ENCODE peak calls at places on chromosomes 7 and 10, in five cellular contexts. X is AG09309, H is colonic mucosa, J is cardiac fibroblast, A is IMR-90. E is an unnamed sample.

GRCh38 chr7:619356-619840 is 99.8 kb upstream of the PDGFA start:
- DNase-seq in X (no peak), A (no peak), J (no peak), H (no peak), E (no peak)

GRCh38 chr7:44056681-44057080 is 8.7 kb downstream of the PGAM2 start:
- DNase-seq in A (no peak), J (no peak), H (no peak), X (no peak), E (no peak)

GRCh38 chr10:99708428-99709010 is 23.4 kb downstream of the COX15 start:
- DNase-seq in H (no peak), A (peak), X (peak), J (no peak), E (peak)

GRCh38 chr7:78769551-78770101 is 683.8 kb downstream of the MAGI2 start:
- DNase-seq in X (no peak), H (no peak), J (no peak), A (no peak), E (no peak)

GRCh38 chr10:22505923-22506685 is 160.8 kb downstream of the SPAG6 start:
- DNase-seq in A (no peak), X (peak), H (peak), J (peak), E (no peak)

GRCh38 chr7:116499168-116500070 is at the start of gene CAV2:
- DNase-seq in A (peak), J (peak), H (peak), X (no peak), E (peak)

GRCh38 chr10:77131214-77131613 is 506.4 kb downstream of the KCNMA1 start:
- DNase-seq in X (no peak), A (peak), H (no peak), J (no peak), E (no peak)

GRCh38 chr7:147513451-147513850 is 1077.1 kb upstream of the C7orf33 start:
- DNase-seq in X (no peak), J (peak), H (no peak), A (no peak), E (no peak)

GRCh38 chr10:124691448-124692435 is 52.4 kb downstream of the FAM53B start:
- DNase-seq in H (no peak), A (no peak), J (no peak), X (no peak), E (no peak)

GRCh38 chr10:133278577-133279265 is 2.1 kb upstream of the ADAM8 start:
- DNase-seq in J (peak), H (peak), X (no peak), A (peak), E (no peak)

GRCh38 chr10:1256139-1256720 is 200.0 kb downstream of the WDR37 start:
- DNase-seq in A (no peak), X (no peak), J (no peak), H (no peak), E (no peak)

GRCh38 chr7:112487938-112488575 is 7.3 kb downstream of the LSMEM1 start:
- DNase-seq in X (no peak), A (no peak), H (no peak), J (no peak), E (no peak)

GRCh38 chr7:155965010-155965409 is 152.7 kb upstream of the SHH start:
- DNase-seq in H (no peak), A (peak), X (no peak), J (no peak), E (no peak)

GRCh38 chr7:122315507-122316466 is 11.2 kb upstream of the FEZF1 start:
- DNase-seq in X (no peak), H (no peak), J (no peak), A (no peak), E (no peak)

GRCh38 chr10:15483215-15483970 is 112.3 kb upstream of the FAM171A1 start:
- DNase-seq in A (no peak), H (no peak), J (no peak), X (no peak), E (peak)

GRCh38 chr7:73582664-73583202 is 4.4 kb upstream of the TBL2 start:
- DNase-seq in X (no peak), A (no peak), H (no peak), J (no peak), E (no peak)

GRCh38 chr7:128831178-128831993 is 1.2 kb downstream of the FLNC start:
- DNase-seq in J (peak), A (peak), X (no peak), H (no peak), E (peak)

GRCh38 chr7:12765431-12766100 is 78.1 kb downstream of the ARL4A start:
- DNase-seq in H (no peak), A (peak), X (no peak), J (no peak), E (peak)

GRCh38 chr7:55432937-55433784 is 68.0 kb downstream of the LANCL2 start:
- DNase-seq in H (no peak), J (peak), X (no peak), A (peak), E (peak)

GRCh38 chr10:26361946-26362345 is 76.2 kb upstream of the APBB1IP start:
- DNase-seq in J (no peak), H (no peak), A (no peak), X (no peak), E (no peak)

GRCh38 chr7:79221211-79221610 is 232.3 kb downstream of the MAGI2 start:
- DNase-seq in J (no peak), H (peak), A (no peak), X (no peak), E (no peak)

GRCh38 chr7:155002411-155003214 is at the start of gene PAXIP1:
- DNase-seq in A (peak), X (no peak), H (no peak), J (no peak), E (no peak)

GRCh38 chr7:128427289-128427891 is 17.6 kb upstream of the IMPDH1 start:
- DNase-seq in A (peak), H (peak), X (no peak), J (peak), E (peak)

GRCh38 chr7:7564323-7564780 is 2.3 kb upstream of the MIOS start:
- DNase-seq in J (peak), A (peak), X (peak), H (no peak), E (peak)

GRCh38 chr7:123494193-123494796 is 40.1 kb downstream of the IQUB start:
- DNase-seq in X (no peak), A (peak), J (peak), H (peak), E (peak)

GRCh38 chr7:127782075-127782474 is 130.1 kb downstream of the SND1 start:
- DNase-seq in H (no peak), X (no peak), A (no peak), J (no peak), E (no peak)

GRCh38 chr7:93736970-93737369 is 153.6 kb downstream of the TFPI2 start:
- DNase-seq in J (no peak), X (no peak), A (no peak), H (no peak), E (no peak)

GRCh38 chr7:28062197-28062988 is 118.2 kb downstream of the JAZF1 start:
- DNase-seq in X (no peak), A (peak), J (peak), H (peak), E (peak)

GRCh38 chr10:104080762-104081161 is 4.9 kb downstream of the COL17A1 start:
- DNase-seq in X (no peak), J (peak), H (no peak), A (peak), E (peak)

GRCh38 chr10:22712959-22713852 is 1.2 kb downstream of the PIP4K2A start:
- DNase-seq in X (no peak), A (peak), H (peak), J (peak), E (no peak)

GRCh38 chr7:96224682-96225081 is 97.2 kb downstream of the SLC25A13 start:
- DNase-seq in J (no peak), H (no peak), A (no peak), X (no peak), E (no peak)

GRCh38 chr7:6107924-6108323 is 76.7 kb downstream of the ANKRD61 start:
- DNase-seq in H (no peak), A (no peak), X (no peak), J (no peak), E (no peak)

GRCh38 chr7:6111041-6111440 is 79.9 kb downstream of the ANKRD61 start:
- DNase-seq in X (no peak), J (no peak), A (no peak), H (no peak), E (no peak)

DNA sequence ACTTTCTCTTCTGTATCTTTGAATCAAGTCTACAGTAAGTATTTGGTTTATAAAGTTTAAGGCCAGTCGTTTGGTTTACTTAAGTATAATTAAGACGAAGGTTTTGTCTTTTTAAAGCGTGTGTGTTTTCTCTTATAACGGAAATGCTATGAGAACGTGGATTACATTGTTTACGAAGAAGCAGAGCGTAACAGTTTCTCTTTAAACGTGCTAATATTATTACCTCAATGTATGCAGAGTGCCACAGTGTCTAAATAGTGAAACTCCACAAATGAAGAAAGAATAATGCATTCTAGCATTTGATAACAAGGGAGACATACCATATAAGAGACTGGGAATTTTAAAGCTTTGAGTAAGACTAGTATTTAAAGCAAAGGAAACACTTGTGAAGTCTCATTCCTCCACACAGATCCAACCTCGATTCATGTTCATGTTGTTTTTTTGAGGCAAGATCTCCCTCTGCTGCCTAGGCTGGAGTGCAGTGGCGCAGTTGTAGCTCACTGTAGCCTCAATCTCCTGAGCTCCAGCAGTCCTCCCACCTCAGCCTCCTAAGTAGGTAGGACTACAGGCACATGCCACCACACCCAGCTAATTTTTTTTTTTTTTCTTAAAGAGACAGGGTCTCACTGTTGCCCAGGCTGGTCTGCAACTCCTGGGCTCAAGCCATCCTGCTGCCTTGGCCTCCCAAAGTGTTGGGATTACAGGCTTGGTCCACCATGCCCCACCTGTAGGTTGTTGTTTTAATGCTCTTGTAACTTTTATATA is 75.1 kb downstream of the ANKRD61 start:
- DNase-seq in J (peak), A (peak), H (peak), X (peak), E (peak)
- TF ChIP-seq CTCF in J (peak), A (peak), H (no peak), X (peak), E (peak)

GRCh38 chr10:101120884-101121660 is 10.0 kb upstream of the TLX1 start:
- DNase-seq in A (no peak), X (no peak), J (no peak), H (peak), E (no peak)

GRCh38 chr10:101121661-101122045 is 9.4 kb upstream of the TLX1 start:
- DNase-seq in A (no peak), X (no peak), H (no peak), J (no peak), E (no peak)

GRCh38 chr10:101118031-101118430 is 13.1 kb upstream of the TLX1 start:
- DNase-seq in A (no peak), H (no peak), J (no peak), X (no peak), E (no peak)

GRCh38 chr10:101122270-101123084 is 8.6 kb upstream of the TLX1 start:
- DNase-seq in A (no peak), X (no peak), J (no peak), H (no peak), E (no peak)

DNA sequence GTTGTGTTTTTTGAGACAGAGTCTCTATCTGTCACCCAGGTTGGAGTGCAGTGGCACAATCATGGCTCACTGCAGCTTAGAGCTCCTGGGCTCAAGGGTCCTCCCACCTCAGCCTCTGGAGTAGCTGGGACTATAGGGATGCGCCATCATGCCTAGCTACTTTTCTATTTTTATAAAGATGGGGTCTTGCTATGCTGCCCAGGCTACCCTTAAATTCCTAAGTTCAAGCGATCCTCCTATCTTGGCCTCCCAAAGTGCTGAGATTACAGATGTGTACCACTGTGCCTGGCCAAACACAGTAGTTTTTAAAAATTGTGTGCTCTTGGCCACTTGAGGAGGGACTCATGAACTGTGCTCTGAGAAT is 10.6 kb upstream of the TLX1 start:
- DNase-seq in A (no peak), X (no peak), J (no peak), H (no peak), E (no peak)
- H3K4me3 ChIP-seq in A (peak), X (no peak), J (peak), H (peak), E (no peak)

DNA sequence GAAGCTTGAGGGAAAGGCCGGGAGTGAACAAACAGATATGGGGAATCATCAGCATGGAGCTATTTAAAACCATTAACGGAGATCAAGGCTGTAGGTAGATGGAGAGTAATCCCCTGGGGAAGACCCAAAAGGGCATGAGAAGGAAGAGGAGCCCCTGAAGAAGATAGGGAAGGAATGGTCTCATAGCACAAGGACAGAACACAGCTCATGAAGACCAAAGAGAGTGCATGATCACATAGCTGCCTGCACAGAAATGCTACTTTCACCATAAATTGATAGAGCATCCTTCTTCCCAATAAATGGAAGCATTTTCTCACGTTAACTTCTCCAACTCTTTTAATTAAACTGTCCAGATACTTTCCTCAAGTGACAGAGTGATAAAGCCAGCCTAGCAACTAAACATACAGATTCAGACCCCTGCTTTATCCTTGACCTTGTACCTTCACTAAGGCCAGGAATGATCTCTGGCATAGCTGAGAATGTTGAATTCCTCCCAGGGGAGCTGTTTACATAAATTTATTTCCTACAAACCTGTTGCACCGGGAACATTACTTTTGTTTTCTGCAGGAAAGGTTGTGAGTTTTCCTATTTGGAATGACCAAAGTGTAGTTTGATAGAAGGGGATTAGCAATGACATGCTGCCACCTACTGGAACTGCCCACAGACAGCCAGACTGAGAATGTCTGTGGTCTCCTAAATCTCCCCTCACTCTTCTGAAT is 110.8 kb upstream of the LRGUK start:
- DNase-seq in J (peak), H (peak), A (peak), X (peak), E (peak)
- TF ChIP-seq CTCF in J (peak), H (peak), A (peak), X (peak), E (peak)

GRCh38 chr7:26090927-26091519 is 61.0 kb upstream of the NFE2L3 start:
- DNase-seq in H (no peak), J (peak), X (peak), A (peak), E (peak)
- H3K4me3 ChIP-seq in H (no peak), J (no peak), X (no peak), A (no peak), E (no peak)

E was measured in fibroblast of the aortic adventitia.